ENCODE peak calls at places on chromosome 19, in seven cellular contexts. R is heart left ventricle; H is kidney; K is esophagus muscularis mucosa; G is psoas muscle; U is effector memory CD4-positive, alpha-beta T cell; P is tibial nerve. T is an unnamed sample. For H3K4me1, the result is how much of the 10 kb centered on the place peaks cover.

GRCh38 chr19:7255119-7255518 is 39.1 kb downstream of the INSR start:
- DNase-seq in R (no peak), H (no peak), K (no peak), G (no peak), U (no peak), P (no peak), T (no peak)

GRCh38 chr19:41064974-41065569 is 23.2 kb upstream of the CYP2A13 start:
- DNase-seq in R (no peak), H (no peak), K (no peak), G (no peak), U (no peak), P (no peak), T (no peak)

GRCh38 chr19:6333439-6333838 is at the start of gene ACER1:
- DNase-seq in R (no peak), H (no peak), K (no peak), G (no peak), U (no peak), P (no peak), T (no peak)

GRCh38 chr19:41541990-41542584 is 33.9 kb upstream of the CEACAM21 start:
- DNase-seq in R (peak), H (no peak), K (no peak), G (no peak), U (peak), P (peak), T (no peak)

GRCh38 chr19:16226184-16226591 is 28.5 kb downstream of the AP1M1 start:
- DNase-seq in R (no peak), H (no peak), K (no peak), G (peak), U (no peak), P (no peak), T (no peak)

GRCh38 chr19:17109962-17110598 is 34.5 kb downstream of the MYO9B start:
- DNase-seq in R (peak), H (peak), K (no peak), G (peak), U (no peak), P (peak), T (no peak)

GRCh38 chr19:47752440-47753211 is 7.3 kb downstream of the NOP53 start:
- DNase-seq in R (no peak), H (no peak), K (no peak), G (no peak), U (no peak), P (no peak), T (no peak)

GRCh38 chr19:30492581-30492980 is 120.4 kb downstream of the ZNF536 start:
- DNase-seq in R (no peak), H (no peak), K (no peak), G (no peak), U (no peak), P (no peak), T (no peak)

GRCh38 chr19:47713046-47714021 is at the start of gene EHD2:
- DNase-seq in R (peak), H (peak), K (no peak), G (peak), U (no peak), P (peak), T (peak)

GRCh38 chr19:43778651-43779050 is 2.1 kb downstream of the KCNN4 start:
- DNase-seq in R (no peak), H (no peak), K (no peak), G (no peak), U (no peak), P (no peak), T (no peak)

GRCh38 chr19:32227561-32228165 is 117.7 kb upstream of the ZNF507 start:
- DNase-seq in R (no peak), H (no peak), K (no peak), G (no peak), U (no peak), P (no peak), T (no peak)

GRCh38 chr19:8515317-8515716 is 1.4 kb upstream of the ZNF414 start:
- DNase-seq in R (no peak), H (no peak), K (no peak), G (no peak), U (peak), P (no peak), T (no peak)

GRCh38 chr19:2283835-2284507 is 2.0 kb upstream of the PEAK3 start:
- DNase-seq in R (no peak), H (no peak), K (no peak), G (no peak), U (no peak), P (no peak), T (no peak)

GRCh38 chr19:29843180-29844051 is 31.6 kb downstream of the CCNE1 start:
- DNase-seq in R (peak), H (peak), K (peak), G (peak), U (no peak), P (peak), T (no peak)

GRCh38 chr19:17103177-17103576 is 27.6 kb downstream of the MYO9B start:
- DNase-seq in R (no peak), H (no peak), K (no peak), G (no peak), U (no peak), P (no peak), T (no peak)

GRCh38 chr19:2345794-2346663 is 14.0 kb upstream of the TMPRSS9 start:
- DNase-seq in R (no peak), H (peak), K (no peak), G (peak), U (no peak), P (no peak), T (no peak)

GRCh38 chr19:18427080-18427751 is 8.0 kb downstream of the SSBP4 start:
- DNase-seq in R (no peak), H (no peak), K (no peak), G (peak), U (no peak), P (no peak), T (no peak)

GRCh38 chr19:31648347-31648746 is 299.1 kb upstream of the TSHZ3 start:
- DNase-seq in R (no peak), H (no peak), K (no peak), G (no peak), U (no peak), P (no peak), T (peak)

GRCh38 chr19:18062043-18062442 is 24.7 kb downstream of the IL12RB1 start:
- DNase-seq in R (no peak), H (no peak), K (no peak), G (no peak), U (no peak), P (no peak), T (no peak)

GRCh38 chr19:2885736-2886135 is 15.0 kb upstream of the ZNF57 start:
- DNase-seq in R (no peak), H (no peak), K (no peak), G (no peak), U (no peak), P (no peak), T (no peak)

GRCh38 chr19:36257512-36257876 is 42.6 kb downstream of the ZNF146 start:
- DNase-seq in R (peak), H (peak), K (no peak), G (peak), U (no peak), P (no peak), T (no peak)

GRCh38 chr19:2309734-2310362 is 1.9 kb upstream of the LINGO3 start:
- DNase-seq in R (no peak), H (no peak), K (no peak), G (no peak), U (no peak), P (no peak), T (no peak)

GRCh38 chr19:15640904-15641597 is 354 bp downstream of the CYP4F3 start:
- DNase-seq in R (no peak), H (peak), K (no peak), G (no peak), U (no peak), P (no peak), T (no peak)

GRCh38 chr19:57434386-57435061 is 601 bp upstream of the ZNF749 start:
- DNase-seq in R (no peak), H (no peak), K (no peak), G (no peak), U (no peak), P (no peak), T (no peak)

GRCh38 chr19:58228584-58229254 is at the start of gene ZNF544:
- DNase-seq in R (peak), H (peak), K (no peak), G (peak), U (peak), P (peak), T (peak)

GRCh38 chr19:56104423-56104822 is 16.7 kb downstream of the ZNF787 start:
- DNase-seq in R (no peak), H (no peak), K (no peak), G (no peak), U (no peak), P (no peak), T (no peak)
- H3K27ac ChIP-seq in R (no peak), H (no peak), K (peak), G (no peak), U (no peak), P (no peak), T (no peak)

GRCh38 chr19:1173160-1173844 is 766 bp downstream of the SBNO2 start:
- DNase-seq in R (no peak), H (peak), K (no peak), G (peak), U (no peak), P (no peak), T (no peak)

GRCh38 chr19:1170938-1171754 is 2.9 kb downstream of the SBNO2 start:
- DNase-seq in R (no peak), H (peak), K (no peak), G (peak), U (no peak), P (no peak), T (no peak)

GRCh38 chr19:1173845-1174809 is at the start of gene SBNO2:
- DNase-seq in R (peak), H (peak), K (peak), G (peak), U (peak), P (peak), T (peak)

GRCh38 chr19:1171755-1172352 is 2.2 kb downstream of the SBNO2 start:
- DNase-seq in R (no peak), H (no peak), K (no peak), G (peak), U (no peak), P (no peak), T (no peak)

DNA sequence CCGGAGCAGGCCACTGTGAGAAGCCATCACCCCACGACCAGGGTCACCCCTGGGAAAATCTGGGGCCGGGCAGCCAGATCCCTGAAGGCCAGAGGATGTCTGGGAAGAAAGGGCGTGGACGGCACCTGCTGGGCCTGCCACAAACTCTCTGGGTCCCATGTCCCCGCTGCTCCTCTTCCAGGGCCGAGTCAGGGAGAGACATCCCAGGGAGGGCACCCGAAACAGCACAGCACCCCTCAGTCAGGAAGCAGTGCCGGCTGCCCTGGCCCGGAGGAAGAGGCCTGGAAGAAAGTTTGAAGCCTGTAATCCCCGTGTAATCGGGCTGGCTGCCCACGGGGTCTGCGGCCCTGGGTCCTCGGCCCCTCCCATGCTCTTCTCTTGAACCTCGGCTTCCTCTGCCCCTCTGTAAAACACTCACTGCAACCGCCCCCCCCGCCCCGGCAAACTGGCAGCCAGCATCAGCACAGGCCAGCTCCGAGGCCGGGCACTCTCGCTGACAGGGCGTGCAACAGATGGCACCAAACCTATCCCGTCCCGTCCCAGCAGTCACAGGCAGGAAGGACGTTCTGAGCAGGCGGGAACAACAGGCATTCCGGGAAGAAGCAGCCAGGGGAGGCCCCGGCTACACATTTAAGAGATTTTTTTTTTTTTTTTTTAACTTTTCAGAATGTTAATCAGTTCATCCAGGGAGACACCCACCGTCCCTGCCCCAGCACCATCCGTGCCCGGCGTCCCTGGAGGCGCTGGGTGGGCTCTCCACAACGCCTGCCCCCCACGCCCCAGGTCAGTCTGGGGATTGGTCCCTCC is 1.5 kb downstream of the SBNO2 start:
- DNase-seq in R (no peak), H (peak), K (no peak), G (peak), U (no peak), P (peak), T (no peak)
- H3K4me1 ChIP-seq in R (under half), H (under half), K (under half), G (under half), U (under half), P (under half), T (under half)

DNA sequence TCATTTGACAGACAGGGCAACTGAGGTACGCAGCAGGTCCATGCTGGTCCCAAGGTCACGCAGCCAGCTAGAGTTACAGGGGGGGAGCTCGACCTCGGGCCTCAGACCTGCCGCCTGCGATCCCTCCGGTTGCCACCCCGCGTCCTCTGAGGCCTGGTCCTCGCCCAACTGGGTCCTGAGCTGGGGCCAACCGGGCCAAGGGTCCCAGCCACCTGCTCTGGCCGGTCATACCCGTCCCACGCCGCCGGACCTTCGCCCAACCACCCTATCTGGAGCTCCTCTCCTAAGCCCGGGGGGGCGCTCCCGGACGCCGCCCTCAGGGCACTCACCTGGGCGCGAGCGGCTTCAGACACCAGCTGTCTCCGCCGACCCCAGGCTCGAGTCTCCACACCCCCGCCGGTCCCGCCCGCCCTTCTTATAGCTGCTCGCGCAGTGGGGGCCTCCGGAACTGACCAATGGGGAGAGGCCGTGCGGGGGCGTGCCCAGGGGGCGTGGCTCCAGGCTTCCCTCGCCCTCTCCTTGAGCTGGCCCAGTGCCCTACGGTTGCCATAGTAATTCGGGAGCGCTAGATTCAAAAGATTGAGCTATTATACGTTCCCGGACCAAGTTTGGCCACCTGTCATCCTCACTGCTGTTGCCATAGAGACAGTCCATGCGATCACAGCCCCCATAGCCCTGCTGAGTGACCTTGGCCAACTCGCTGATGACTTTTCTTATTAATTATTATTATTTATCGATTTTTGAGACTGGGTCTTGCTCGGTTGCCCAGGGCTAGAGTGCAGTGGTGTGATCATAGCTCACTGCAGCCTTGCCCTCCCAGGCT is at the start of gene PLIN5:
- DNase-seq in R (peak), H (peak), K (no peak), G (peak), U (no peak), P (peak), T (no peak)
- H3K27ac ChIP-seq in R (peak), H (peak), K (peak), G (peak), U (no peak), P (no peak), T (no peak)

DNA sequence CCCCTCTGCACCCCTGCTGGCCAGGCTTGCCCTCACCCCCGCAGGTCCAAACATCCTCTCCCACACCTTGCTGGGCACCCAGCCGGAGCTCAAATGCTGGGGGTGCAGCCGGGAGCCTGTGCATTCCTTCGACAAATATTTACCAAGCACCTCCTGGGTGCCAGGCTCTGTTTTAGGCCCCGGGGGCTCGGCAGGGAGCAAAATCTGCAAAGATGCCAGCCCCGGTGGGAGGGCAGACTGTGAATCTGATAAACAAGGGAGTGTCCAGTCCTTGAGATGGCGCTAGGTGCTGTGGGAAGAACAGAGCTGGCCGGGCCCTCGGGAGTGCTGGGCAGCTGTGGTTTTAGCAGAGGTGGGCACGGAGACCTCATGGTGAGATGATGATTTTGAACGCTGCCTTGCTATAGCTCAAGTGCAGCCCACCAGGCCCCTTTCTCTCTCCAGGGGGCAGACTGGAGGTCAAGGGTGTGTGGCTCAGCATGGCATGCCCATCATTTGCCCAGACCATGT is 10.6 kb downstream of the NFIX start:
- DNase-seq in R (no peak), H (no peak), K (no peak), G (no peak), U (no peak), P (no peak), T (no peak)
- H3K4me1 ChIP-seq in R (half or more), H (under half), K (half or more), G (half or more), U (under half), P (under half), T (under half)

GRCh38 chr19:19865750-19866598 is at the start of gene ZNF253:
- DNase-seq in R (peak), H (peak), K (peak), G (peak), U (peak), P (peak), T (peak)
- H3K27ac ChIP-seq in R (peak), H (peak), K (peak), G (peak), U (peak), P (peak), T (peak)